ENCODE peak calls at places on chromosomes 1 and 21, in four cellular contexts. J is SK-N-SH, N is HepG2, O is HCT116. H is an unnamed sample.

GRCh38 chr1:54462597-54463258 is 56.5 kb upstream of the SSBP3 start:
- DNase-seq in N (no peak), J (no peak), O (no peak), H (no peak)

GRCh38 chr1:27713139-27713725 is 12.5 kb upstream of the FAM76A start:
- DNase-seq in J (no peak), O (no peak), N (no peak), H (no peak)

GRCh38 chr1:66739401-66740157 is 12.7 kb upstream of the DYNLT5 start:
- DNase-seq in O (no peak), J (no peak), N (no peak), H (no peak)

GRCh38 chr1:82604524-82604923 is 803.8 kb downstream of the ADGRL2 start:
- DNase-seq in J (no peak), O (no peak), N (no peak), H (peak)

GRCh38 chr1:26582836-26583460 is 53.4 kb downstream of the RPS6KA1 start:
- DNase-seq in J (no peak), O (no peak), N (no peak), H (no peak)

GRCh38 chr1:119940697-119941096 is 44.4 kb upstream of the ADAM30 start:
- DNase-seq in N (no peak), O (no peak), J (no peak), H (no peak)

GRCh38 chr1:87048237-87048636 is 133.8 kb downstream of the HS2ST1 start:
- DNase-seq in J (no peak), N (no peak), O (no peak), H (no peak)

GRCh38 chr1:237640011-237640671 is 250.6 kb downstream of the ZP4 start:
- DNase-seq in O (no peak), N (no peak), J (no peak), H (no peak)

GRCh38 chr1:7047866-7048265 is 262.6 kb downstream of the CAMTA1 start:
- DNase-seq in J (peak), O (no peak), N (no peak), H (no peak)

GRCh38 chr1:48530727-48531351 is 58.8 kb upstream of the SPATA6 start:
- DNase-seq in O (peak), J (peak), N (peak), H (peak)

GRCh38 chr1:170619167-170620030 is 44.5 kb upstream of the PRRX1 start:
- DNase-seq in O (no peak), N (no peak), J (no peak), H (no peak)

GRCh38 chr1:46558141-46558963 is 6.9 kb upstream of the KNCN start:
- DNase-seq in N (no peak), J (no peak), O (no peak), H (no peak)

GRCh38 chr1:12648741-12649140 is 4.9 kb downstream of the AADACL4 start:
- DNase-seq in J (no peak), O (no peak), N (no peak), H (no peak)

GRCh38 chr1:17538428-17539130 is 919 bp upstream of the ARHGEF10L start:
- DNase-seq in O (no peak), J (peak), N (peak), H (no peak)

GRCh38 chr1:34518146-34518545 is 236.7 kb upstream of the GJB5 start:
- DNase-seq in O (no peak), N (no peak), J (no peak), H (no peak)

GRCh38 chr1:228697209-228698016 is 37.9 kb upstream of the RHOU start:
- DNase-seq in N (peak), J (peak), O (no peak), H (no peak)

GRCh38 chr1:97412737-97413136 is 508.1 kb downstream of the DPYD start:
- DNase-seq in N (no peak), J (no peak), O (no peak), H (no peak)

GRCh38 chr21:32916522-32917099 is 109.1 kb upstream of the OLIG2 start:
- DNase-seq in N (peak), J (peak), O (peak), H (no peak)

GRCh38 chr1:8980656-8981055 is 35.0 kb downstream of the CA6 start:
- DNase-seq in O (no peak), J (no peak), N (no peak), H (no peak)

GRCh38 chr1:224897501-224897900 is 32.0 kb upstream of the DNAH14 start:
- DNase-seq in O (no peak), N (no peak), J (no peak), H (no peak)

GRCh38 chr1:99481391-99481996 is 164.4 kb upstream of the PALMD start:
- DNase-seq in N (peak), J (peak), O (peak), H (peak)

GRCh38 chr1:115426271-115426771 is 88.3 kb upstream of the NGF start:
- DNase-seq in O (no peak), J (no peak), N (no peak), H (no peak)

GRCh38 chr1:84505167-84506001 is 802 bp upstream of the SPATA1 start:
- DNase-seq in O (no peak), J (peak), N (peak), H (peak)

GRCh38 chr1:207045466-207045865 is 5.5 kb downstream of the YOD1 start:
- DNase-seq in J (no peak), N (no peak), O (no peak), H (no peak)

GRCh38 chr1:161021168-161021958 is 411 bp upstream of the F11R start:
- DNase-seq in J (peak), N (peak), O (peak), H (peak)

GRCh38 chr1:54996359-54996868 is 2.3 kb upstream of the BSND start:
- DNase-seq in O (peak), J (peak), N (peak), H (peak)

GRCh38 chr1:17181785-17182464 is 23.0 kb upstream of the PADI1 start:
- DNase-seq in O (no peak), J (no peak), N (no peak), H (no peak)

GRCh38 chr1:214146523-214146922 is 134.4 kb upstream of the SMYD2 start:
- DNase-seq in J (no peak), O (no peak), N (peak), H (no peak)

GRCh38 chr1:181112071-181112929 is 23.8 kb downstream of the IER5 start:
- DNase-seq in J (no peak), N (peak), O (peak), H (no peak)

GRCh38 chr1:22710688-22711024 is at the start of gene EPHB2:
- DNase-seq in O (no peak), J (peak), N (no peak), H (peak)

GRCh38 chr1:183279835-183280234 is 93.8 kb downstream of the LAMC2 start:
- DNase-seq in N (peak), O (no peak), J (no peak), H (no peak)

GRCh38 chr1:221824025-221824424 is 82.1 kb upstream of the DUSP10 start:
- DNase-seq in J (no peak), O (no peak), N (no peak), H (no peak)

GRCh38 chr1:154198756-154199562 is 7.1 kb upstream of the TPM3 start:
- DNase-seq in O (no peak), N (peak), J (peak), H (peak)

GRCh38 chr1:147890177-147890790 is 12.3 kb upstream of the GJA8 start:
- DNase-seq in O (peak), N (peak), J (peak), H (peak)

GRCh38 chr1:94418664-94419655 is 771 bp downstream of the ABCD3 start:
- DNase-seq in N (no peak), O (no peak), J (peak), H (peak)

GRCh38 chr1:15802234-15802965 is 5.0 kb downstream of the UQCRHL start:
- DNase-seq in O (no peak), J (no peak), N (no peak), H (peak)

GRCh38 chr1:212621830-212622315 is 13.3 kb downstream of the ATF3 start:
- DNase-seq in J (no peak), O (no peak), N (no peak), H (no peak)

GRCh38 chr1:232404227-232404626 is 225.7 kb downstream of the SIPA1L2 start:
- DNase-seq in J (no peak), O (no peak), N (no peak), H (no peak)

GRCh38 chr1:1597275-1597930 is 2.5 kb downstream of the FNDC10 start:
- DNase-seq in N (no peak), J (peak), O (no peak), H (peak)

GRCh38 chr1:79055856-79056255 is 49.3 kb upstream of the ADGRL4 start:
- DNase-seq in J (no peak), N (no peak), O (no peak), H (no peak)
- TF ChIP-seq JUND in J (no peak), N (no peak), O (no peak), H (no peak)

GRCh38 chr1:96234299-96234698 is 487.3 kb upstream of the PTBP2 start:
- DNase-seq in O (peak), N (peak), J (no peak), H (no peak)

GRCh38 chr1:96233422-96233821 is 488.2 kb upstream of the PTBP2 start:
- DNase-seq in J (no peak), N (no peak), O (no peak), H (no peak)

GRCh38 chr1:96240438-96240837 is 481.1 kb upstream of the PTBP2 start:
- DNase-seq in J (no peak), N (no peak), O (no peak), H (no peak)

GRCh38 chr1:96236156-96236739 is 485.3 kb upstream of the PTBP2 start:
- DNase-seq in J (peak), O (peak), N (peak), H (no peak)

DNA sequence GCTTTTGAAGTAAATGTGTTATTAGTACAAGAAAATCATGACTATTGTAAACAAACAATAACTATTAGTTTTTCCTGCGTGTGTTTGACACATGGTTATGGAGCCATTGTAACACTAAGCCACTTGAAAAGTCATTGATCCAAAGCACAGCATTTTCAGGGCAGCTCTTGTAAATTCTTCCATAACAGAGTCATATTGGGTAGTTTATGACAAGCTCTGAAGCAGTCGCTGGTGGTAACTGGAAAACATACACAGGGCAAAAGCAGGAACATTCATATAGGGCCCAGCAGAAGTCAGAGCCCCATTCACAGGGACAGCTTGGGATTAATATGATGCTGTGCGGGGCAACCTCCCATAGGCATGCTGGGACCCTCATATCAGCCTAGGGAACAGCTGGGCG is 483.2 kb upstream of the PTBP2 start:
- DNase-seq in J (no peak), O (no peak), N (no peak), H (no peak)
- TF ChIP-seq JUND in J (no peak), O (no peak), N (no peak), H (no peak)

GRCh38 chr1:218257371-218257770 is 27.7 kb upstream of the RRP15 start:
- DNase-seq in J (no peak), O (no peak), N (no peak), H (no peak)

GRCh38 chr1:218254296-218254918 is 30.7 kb upstream of the RRP15 start:
- DNase-seq in N (no peak), O (no peak), J (no peak), H (no peak)

GRCh38 chr1:218259339-218259738 is 25.8 kb upstream of the RRP15 start:
- DNase-seq in N (no peak), J (no peak), O (no peak), H (no peak)

GRCh38 chr1:218259800-218260199 is 25.3 kb upstream of the RRP15 start:
- DNase-seq in N (peak), O (peak), J (no peak), H (no peak)

DNA sequence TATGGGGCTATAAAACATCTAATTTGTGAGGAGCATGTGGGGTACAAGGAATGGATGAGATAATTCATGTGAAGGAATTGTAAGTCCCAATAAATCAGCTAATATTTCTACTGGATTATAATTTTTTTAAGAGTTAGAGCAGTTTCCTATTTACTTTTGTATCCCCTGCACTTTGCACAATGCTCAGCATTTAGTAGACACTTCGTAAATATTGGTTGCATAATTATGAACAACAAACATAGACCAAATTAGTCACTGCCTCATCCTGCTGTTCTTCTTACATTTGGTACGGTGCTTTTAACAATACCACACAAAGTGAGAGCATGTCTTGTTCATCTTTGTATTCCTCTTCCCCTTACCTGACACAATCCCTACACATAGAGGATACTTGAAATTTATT is 27.1 kb upstream of the RRP15 start:
- DNase-seq in J (no peak), O (no peak), N (no peak), H (no peak)
- TF ChIP-seq JUND in J (no peak), O (no peak), N (no peak), H (no peak)

DNA sequence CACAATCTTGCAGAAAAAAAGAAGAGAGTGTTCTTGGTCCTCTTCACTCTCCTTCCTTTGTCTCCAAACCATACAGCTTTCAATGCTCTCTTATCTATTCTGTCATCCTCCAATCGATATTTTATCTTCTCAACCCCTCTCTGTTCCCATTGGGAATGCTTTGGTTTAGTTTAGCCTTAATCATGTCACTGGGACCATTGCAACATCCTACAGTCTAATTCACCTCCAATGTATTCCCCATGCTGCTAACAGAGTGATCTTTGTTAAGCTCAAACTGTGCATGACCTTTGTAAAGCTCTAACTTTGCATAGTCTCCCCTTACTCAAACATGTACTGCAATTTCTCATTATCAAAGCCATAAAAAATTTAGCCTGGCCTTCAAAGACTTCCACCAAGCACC is 2.9 kb downstream of the MPL start:
- DNase-seq in N (peak), J (no peak), O (no peak), H (no peak)
- TF ChIP-seq JUND in N (no peak), J (no peak), O (no peak), H (no peak)